ENCODE peak calls at places on chromosomes 1 and 21, in four cellular contexts. One of them, this sample, is unnamed. For H3K27me3, H3K4me1 and H3K9me3, the result is how much of the 10 kb centered on the place peaks cover.

GRCh38 chr1:61389194-61389925 is 307.0 kb downstream of the NFIA start:
- DNase-seq in suprapubic skin: no peak
- DNase-seq in right cardiac atrium: no peak
- DNase-seq in cardiac muscle cell: no peak
- DNase-seq in this sample: no peak

GRCh38 chr1:118992868-118993711 is 4.9 kb upstream of the TBX15 start:
- DNase-seq in suprapubic skin: no peak
- DNase-seq in right cardiac atrium: no peak
- DNase-seq in cardiac muscle cell: no peak
- DNase-seq in this sample: no peak

GRCh38 chr1:115665319-115665718 is 23.5 kb downstream of the VANGL1 start:
- DNase-seq in suprapubic skin: no peak
- DNase-seq in right cardiac atrium: no peak
- DNase-seq in cardiac muscle cell: no peak
- DNase-seq in this sample: no peak

GRCh38 chr1:220803401-220804201 is 16.9 kb downstream of the MTARC1 start:
- DNase-seq in suprapubic skin: no peak
- DNase-seq in right cardiac atrium: no peak
- DNase-seq in cardiac muscle cell: no peak
- DNase-seq in this sample: peak

GRCh38 chr1:2629627-2630497 is 3.0 kb downstream of the MMEL1 start:
- DNase-seq in suprapubic skin: no peak
- DNase-seq in right cardiac atrium: peak
- DNase-seq in cardiac muscle cell: no peak
- DNase-seq in this sample: no peak

GRCh38 chr1:23370270-23370743 is 671 bp upstream of the ZNF436 start:
- DNase-seq in suprapubic skin: no peak
- DNase-seq in right cardiac atrium: no peak
- DNase-seq in cardiac muscle cell: no peak
- DNase-seq in this sample: no peak

GRCh38 chr21:40054403-40054802 is 187.2 kb downstream of the PCP4 start:
- DNase-seq in suprapubic skin: no peak
- DNase-seq in right cardiac atrium: peak
- DNase-seq in cardiac muscle cell: no peak
- DNase-seq in this sample: no peak

GRCh38 chr1:23544444-23545389 is 13.7 kb upstream of the E2F2 start:
- DNase-seq in suprapubic skin: peak
- DNase-seq in right cardiac atrium: peak
- DNase-seq in cardiac muscle cell: peak
- DNase-seq in this sample: peak

GRCh38 chr21:40120944-40121575 is 253.8 kb downstream of the PCP4 start:
- DNase-seq in suprapubic skin: no peak
- DNase-seq in right cardiac atrium: no peak
- DNase-seq in cardiac muscle cell: peak
- DNase-seq in this sample: no peak

GRCh38 chr1:59674605-59675004 is 140.1 kb upstream of the HOOK1 start:
- DNase-seq in suprapubic skin: no peak
- DNase-seq in right cardiac atrium: no peak
- DNase-seq in cardiac muscle cell: no peak
- DNase-seq in this sample: no peak

GRCh38 chr1:29835486-29836273 is 599.4 kb downstream of the PTPRU start:
- DNase-seq in suprapubic skin: no peak
- DNase-seq in right cardiac atrium: no peak
- DNase-seq in cardiac muscle cell: no peak
- DNase-seq in this sample: no peak

GRCh38 chr1:203172184-203173115 is 3.2 kb downstream of the MYBPH start:
- DNase-seq in suprapubic skin: peak
- DNase-seq in right cardiac atrium: peak
- DNase-seq in cardiac muscle cell: peak
- DNase-seq in this sample: no peak

GRCh38 chr1:186206046-186206564 is 168.9 kb downstream of the TPR start:
- DNase-seq in suprapubic skin: no peak
- DNase-seq in right cardiac atrium: no peak
- DNase-seq in cardiac muscle cell: no peak
- DNase-seq in this sample: no peak

GRCh38 chr1:184610872-184611614 is 143.6 kb downstream of the EDEM3 start:
- DNase-seq in suprapubic skin: no peak
- DNase-seq in right cardiac atrium: peak
- DNase-seq in cardiac muscle cell: no peak
- DNase-seq in this sample: no peak

GRCh38 chr1:240612811-240613210 is 856 bp upstream of the GREM2 start:
- DNase-seq in suprapubic skin: no peak
- DNase-seq in right cardiac atrium: no peak
- DNase-seq in cardiac muscle cell: no peak
- DNase-seq in this sample: no peak

GRCh38 chr1:200036616-200037270 is 9.2 kb downstream of the NR5A2 start:
- DNase-seq in suprapubic skin: no peak
- DNase-seq in right cardiac atrium: no peak
- DNase-seq in cardiac muscle cell: no peak
- DNase-seq in this sample: no peak
- H3K27me3 ChIP-seq in suprapubic skin: half or more
- H3K27me3 ChIP-seq in right cardiac atrium: under half
- H3K27me3 ChIP-seq in cardiac muscle cell: half or more
- H3K27me3 ChIP-seq in this sample: half or more

DNA sequence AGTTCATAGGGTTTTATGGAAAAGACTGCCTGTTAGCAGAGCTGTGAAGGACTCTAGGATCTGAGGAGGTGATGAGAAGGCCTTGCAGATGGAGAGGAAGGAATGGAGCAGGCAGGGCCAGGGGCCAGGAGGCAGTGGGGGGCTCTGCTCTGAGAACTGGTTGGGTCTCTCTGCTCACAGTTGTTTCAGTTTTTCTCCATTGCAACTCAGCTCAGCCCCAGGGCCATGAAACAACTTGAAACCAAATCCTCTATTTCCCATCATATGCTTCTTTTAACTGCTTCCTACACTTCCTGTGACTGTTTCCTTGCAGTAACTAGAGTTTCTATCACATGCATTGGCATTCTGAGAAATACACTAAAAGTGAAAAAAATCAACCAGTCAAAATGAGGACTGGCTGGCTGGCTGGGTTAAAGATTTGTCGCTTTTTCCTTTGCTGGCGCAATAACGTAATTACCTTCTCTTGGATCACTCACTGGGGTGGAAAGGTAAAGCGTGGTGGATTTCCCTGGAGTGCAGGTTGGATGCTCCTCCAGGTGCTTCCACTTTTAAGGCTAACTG is 172.0 kb downstream of the CDC7 start:
- DNase-seq in suprapubic skin: no peak
- DNase-seq in right cardiac atrium: no peak
- DNase-seq in cardiac muscle cell: no peak
- DNase-seq in this sample: no peak
- H3K4me1 ChIP-seq in suprapubic skin: under half
- H3K4me1 ChIP-seq in right cardiac atrium: under half
- H3K4me1 ChIP-seq in cardiac muscle cell: under half
- H3K4me1 ChIP-seq in this sample: under half

DNA sequence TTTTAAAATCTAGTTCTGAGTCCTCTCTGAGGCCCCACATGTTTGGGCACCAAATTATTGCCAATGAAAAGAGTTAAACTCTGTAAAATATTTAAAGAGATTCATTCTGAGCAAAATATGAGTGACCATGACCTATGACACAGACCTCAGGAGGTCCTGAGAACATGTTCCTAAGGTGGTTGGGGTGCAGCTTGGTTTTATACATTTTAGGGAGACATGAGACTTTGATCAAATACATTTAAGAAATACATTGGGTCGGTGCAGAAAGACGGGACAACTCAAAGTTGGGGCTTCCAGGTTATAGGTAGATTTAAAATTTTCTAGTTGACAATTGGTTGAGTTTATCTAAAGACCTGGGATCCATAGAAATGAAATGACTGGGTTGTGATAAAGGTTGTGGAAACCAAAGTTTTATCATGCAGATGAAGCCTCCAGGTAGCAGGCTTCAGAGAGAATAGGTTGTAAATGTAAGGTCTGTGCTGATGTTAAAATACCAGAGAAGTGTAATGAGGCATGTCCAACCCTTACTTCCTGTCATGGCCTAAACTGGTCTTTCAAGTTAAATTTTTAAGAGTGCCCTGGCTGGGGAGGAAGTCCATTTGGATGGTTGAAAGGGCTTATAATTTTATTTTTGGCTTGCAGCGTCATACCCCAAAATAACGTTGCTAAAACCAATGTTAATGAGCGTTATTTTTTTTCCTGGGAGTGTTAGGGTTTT is 274.9 kb downstream of the NUF2 start:
- DNase-seq in suprapubic skin: no peak
- DNase-seq in right cardiac atrium: no peak
- DNase-seq in cardiac muscle cell: no peak
- DNase-seq in this sample: no peak
- H3K9me3 ChIP-seq in suprapubic skin: under half
- H3K9me3 ChIP-seq in right cardiac atrium: under half
- H3K9me3 ChIP-seq in cardiac muscle cell: under half
- H3K9me3 ChIP-seq in this sample: under half

DNA sequence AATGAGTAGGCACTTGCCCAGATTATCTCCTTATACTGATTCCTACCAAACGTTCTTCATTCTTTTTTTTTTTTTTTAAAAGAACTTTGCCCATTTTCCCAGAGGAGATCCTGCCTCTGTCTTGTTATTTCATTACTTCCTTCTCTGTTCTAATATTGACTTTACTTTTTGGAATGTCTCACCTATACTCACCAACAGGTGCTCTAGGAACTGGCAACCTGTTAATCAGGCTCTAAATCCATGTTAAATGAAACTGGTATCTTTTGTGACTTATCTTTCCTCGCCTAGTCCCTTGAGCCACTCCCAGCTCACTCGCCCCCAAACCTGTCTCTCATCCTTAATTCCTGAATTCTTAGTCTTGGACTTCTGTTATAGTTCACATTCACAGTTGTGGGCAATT is 1.2 kb upstream of the CRCT1 start:
- DNase-seq in suprapubic skin: no peak
- DNase-seq in right cardiac atrium: no peak
- DNase-seq in cardiac muscle cell: no peak
- DNase-seq in this sample: no peak
- H3K27me3 ChIP-seq in suprapubic skin: half or more
- H3K27me3 ChIP-seq in right cardiac atrium: under half
- H3K27me3 ChIP-seq in cardiac muscle cell: under half
- H3K27me3 ChIP-seq in this sample: under half

GRCh38 chr1:9250586-9251381 is 16.2 kb downstream of the H6PD start:
- DNase-seq in suprapubic skin: no peak
- DNase-seq in right cardiac atrium: peak
- DNase-seq in cardiac muscle cell: no peak
- DNase-seq in this sample: no peak
- H3K4me1 ChIP-seq in suprapubic skin: half or more
- H3K4me1 ChIP-seq in right cardiac atrium: under half
- H3K4me1 ChIP-seq in cardiac muscle cell: under half
- H3K4me1 ChIP-seq in this sample: under half